ENCODE peak calls at places on chromosomes 7 and 10, in six cellular contexts. One of them, this sample, is unnamed.

GRCh38 chr7:131629203-131629871 is 72.9 kb upstream of the PODXL start:
- DNase-seq in IMR-90: peak; percentile 66
- DNase-seq in sigmoid colon: no peak
- DNase-seq in A549: peak; percentile 65
- DNase-seq in OCI-LY7: no peak
- DNase-seq in cardiac muscle cell: no peak
- DNase-seq in this sample: no peak

GRCh38 chr7:230274-230673 is 37.9 kb downstream of the FAM20C start:
- DNase-seq in cardiac muscle cell: no peak
- DNase-seq in IMR-90: no peak
- DNase-seq in A549: no peak
- DNase-seq in OCI-LY7: no peak
- DNase-seq in sigmoid colon: no peak
- DNase-seq in this sample: no peak

GRCh38 chr7:102063736-102064135 is 222.9 kb upstream of the SH2B2 start:
- DNase-seq in sigmoid colon: peak; percentile 56
- DNase-seq in A549: peak; percentile 60
- DNase-seq in IMR-90: peak; percentile 68
- DNase-seq in OCI-LY7: no peak
- DNase-seq in cardiac muscle cell: peak; percentile 38
- DNase-seq in this sample: peak; percentile 91

GRCh38 chr7:3607847-3608246 is 306.8 kb downstream of the SDK1 start:
- DNase-seq in cardiac muscle cell: no peak
- DNase-seq in A549: no peak
- DNase-seq in sigmoid colon: no peak
- DNase-seq in OCI-LY7: no peak
- DNase-seq in IMR-90: no peak
- DNase-seq in this sample: no peak

GRCh38 chr10:73968101-73968515 is 29.8 kb upstream of the VCL start:
- DNase-seq in IMR-90: no peak
- DNase-seq in sigmoid colon: no peak
- DNase-seq in A549: no peak
- DNase-seq in cardiac muscle cell: peak; percentile 44
- DNase-seq in OCI-LY7: no peak
- DNase-seq in this sample: no peak

GRCh38 chr10:102004376-102004775 is 51.6 kb downstream of the ARMH3 start:
- DNase-seq in IMR-90: peak; percentile 77
- DNase-seq in sigmoid colon: no peak
- DNase-seq in A549: no peak
- DNase-seq in OCI-LY7: no peak
- DNase-seq in cardiac muscle cell: no peak
- DNase-seq in this sample: no peak

GRCh38 chr7:99324966-99325596 is 617 bp upstream of the ARPC1A start:
- DNase-seq in cardiac muscle cell: no peak
- DNase-seq in sigmoid colon: no peak
- DNase-seq in OCI-LY7: no peak
- DNase-seq in IMR-90: no peak
- DNase-seq in A549: no peak
- DNase-seq in this sample: no peak

GRCh38 chr10:91378061-91378460 is 32.1 kb upstream of the HECTD2 start:
- DNase-seq in IMR-90: peak; percentile 13
- DNase-seq in OCI-LY7: no peak
- DNase-seq in sigmoid colon: no peak
- DNase-seq in A549: no peak
- DNase-seq in cardiac muscle cell: no peak
- DNase-seq in this sample: peak; percentile 47

GRCh38 chr7:151754142-151754590 is 122.7 kb downstream of the PRKAG2 start:
- DNase-seq in IMR-90: peak; percentile 99
- DNase-seq in cardiac muscle cell: peak; percentile 92
- DNase-seq in A549: peak; percentile 98
- DNase-seq in sigmoid colon: peak; percentile 91
- DNase-seq in OCI-LY7: peak; percentile 66
- DNase-seq in this sample: peak; percentile 97

GRCh38 chr10:25522946-25523608 is 348.3 kb downstream of the GPR158 start:
- DNase-seq in cardiac muscle cell: peak; percentile 17
- DNase-seq in IMR-90: no peak
- DNase-seq in OCI-LY7: no peak
- DNase-seq in A549: no peak
- DNase-seq in sigmoid colon: no peak
- DNase-seq in this sample: peak; percentile 22

GRCh38 chr7:27605689-27606269 is 56.9 kb downstream of the HIBADH start:
- DNase-seq in IMR-90: peak; percentile 52
- DNase-seq in cardiac muscle cell: peak; percentile 17
- DNase-seq in OCI-LY7: peak; percentile 28
- DNase-seq in A549: peak; percentile 22
- DNase-seq in sigmoid colon: no peak
- DNase-seq in this sample: no peak

GRCh38 chr10:60964257-60965235 is 20.6 kb upstream of the RHOBTB1 start:
- DNase-seq in cardiac muscle cell: peak; percentile 77
- DNase-seq in OCI-LY7: peak; percentile 60
- DNase-seq in A549: peak; percentile 65
- DNase-seq in sigmoid colon: peak; percentile 91
- DNase-seq in IMR-90: peak; percentile 91
- DNase-seq in this sample: peak; percentile 88

GRCh38 chr7:54955296-54955695 is 63.5 kb upstream of the EGFR start:
- DNase-seq in sigmoid colon: no peak
- DNase-seq in IMR-90: no peak
- DNase-seq in cardiac muscle cell: no peak
- DNase-seq in A549: no peak
- DNase-seq in OCI-LY7: no peak
- DNase-seq in this sample: no peak

GRCh38 chr7:141979611-141980010 is 6.0 kb upstream of the TAS2R38 start:
- DNase-seq in sigmoid colon: no peak
- DNase-seq in IMR-90: no peak
- DNase-seq in OCI-LY7: peak; percentile 29
- DNase-seq in A549: no peak
- DNase-seq in cardiac muscle cell: no peak
- DNase-seq in this sample: no peak

GRCh38 chr10:122464575-122464974 is 3.2 kb downstream of the HTRA1 start:
- DNase-seq in IMR-90: no peak
- DNase-seq in A549: no peak
- DNase-seq in cardiac muscle cell: no peak
- DNase-seq in sigmoid colon: no peak
- DNase-seq in OCI-LY7: no peak
- DNase-seq in this sample: no peak

GRCh38 chr7:152672626-152673025 is 3.3 kb downstream of the XRCC2 start:
- DNase-seq in OCI-LY7: no peak
- DNase-seq in A549: no peak
- DNase-seq in cardiac muscle cell: no peak
- DNase-seq in IMR-90: no peak
- DNase-seq in sigmoid colon: no peak
- DNase-seq in this sample: no peak

GRCh38 chr7:102431617-102432298 is 1.6 kb upstream of the ORAI2 start:
- DNase-seq in A549: no peak
- DNase-seq in cardiac muscle cell: peak; percentile 19
- DNase-seq in OCI-LY7: peak; percentile 84
- DNase-seq in sigmoid colon: no peak
- DNase-seq in IMR-90: no peak
- DNase-seq in this sample: no peak

GRCh38 chr10:13087986-13088618 is 11.9 kb upstream of the OPTN start:
- DNase-seq in A549: peak; percentile 38
- DNase-seq in cardiac muscle cell: no peak
- DNase-seq in OCI-LY7: no peak
- DNase-seq in sigmoid colon: no peak
- DNase-seq in IMR-90: peak; percentile 90
- DNase-seq in this sample: peak; percentile 83

GRCh38 chr7:154953006-154953684 is 49.8 kb downstream of the PAXIP1 start:
- DNase-seq in OCI-LY7: peak; percentile 58
- DNase-seq in IMR-90: peak; percentile 29
- DNase-seq in sigmoid colon: no peak
- DNase-seq in cardiac muscle cell: peak; percentile 66
- DNase-seq in A549: peak; percentile 27
- DNase-seq in this sample: peak; percentile 9

GRCh38 chr10:21441625-21442024 is 83.9 kb downstream of the SKIDA1 start:
- DNase-seq in cardiac muscle cell: no peak
- DNase-seq in sigmoid colon: no peak
- DNase-seq in OCI-LY7: no peak
- DNase-seq in A549: no peak
- DNase-seq in IMR-90: no peak
- DNase-seq in this sample: no peak

GRCh38 chr7:92904292-92905131 is 68.1 kb upstream of the CDK6 start:
- DNase-seq in OCI-LY7: no peak
- DNase-seq in cardiac muscle cell: no peak
- DNase-seq in A549: no peak
- DNase-seq in sigmoid colon: no peak
- DNase-seq in IMR-90: peak; percentile 97
- DNase-seq in this sample: peak; percentile 98

GRCh38 chr10:15526754-15527153 is 155.7 kb upstream of the FAM171A1 start:
- DNase-seq in OCI-LY7: no peak
- DNase-seq in cardiac muscle cell: no peak
- DNase-seq in sigmoid colon: no peak
- DNase-seq in IMR-90: no peak
- DNase-seq in A549: no peak
- DNase-seq in this sample: no peak

GRCh38 chr7:16083931-16084330 is 337.4 kb downstream of the CRPPA start:
- DNase-seq in sigmoid colon: no peak
- DNase-seq in IMR-90: peak; percentile 9
- DNase-seq in A549: peak; percentile 31
- DNase-seq in cardiac muscle cell: no peak
- DNase-seq in OCI-LY7: no peak
- DNase-seq in this sample: peak; percentile 49

GRCh38 chr10:31959461-31960173 is 31.0 kb upstream of the ARHGAP12 start:
- DNase-seq in OCI-LY7: no peak
- DNase-seq in sigmoid colon: no peak
- DNase-seq in IMR-90: no peak
- DNase-seq in A549: no peak
- DNase-seq in cardiac muscle cell: no peak
- DNase-seq in this sample: no peak

GRCh38 chr10:31956200-31956946 is 27.7 kb upstream of the ARHGAP12 start:
- DNase-seq in OCI-LY7: no peak
- DNase-seq in cardiac muscle cell: no peak
- DNase-seq in sigmoid colon: no peak
- DNase-seq in IMR-90: no peak
- DNase-seq in A549: no peak
- DNase-seq in this sample: no peak

GRCh38 chr10:31961675-31962074 is 33.0 kb upstream of the ARHGAP12 start:
- DNase-seq in OCI-LY7: no peak
- DNase-seq in cardiac muscle cell: no peak
- DNase-seq in A549: peak; percentile 33
- DNase-seq in IMR-90: peak; percentile 64
- DNase-seq in sigmoid colon: no peak
- DNase-seq in this sample: peak; percentile 98

GRCh38 chr10:31961264-31961663 is 32.6 kb upstream of the ARHGAP12 start:
- DNase-seq in IMR-90: no peak
- DNase-seq in sigmoid colon: no peak
- DNase-seq in A549: no peak
- DNase-seq in cardiac muscle cell: no peak
- DNase-seq in OCI-LY7: no peak
- DNase-seq in this sample: no peak

DNA sequence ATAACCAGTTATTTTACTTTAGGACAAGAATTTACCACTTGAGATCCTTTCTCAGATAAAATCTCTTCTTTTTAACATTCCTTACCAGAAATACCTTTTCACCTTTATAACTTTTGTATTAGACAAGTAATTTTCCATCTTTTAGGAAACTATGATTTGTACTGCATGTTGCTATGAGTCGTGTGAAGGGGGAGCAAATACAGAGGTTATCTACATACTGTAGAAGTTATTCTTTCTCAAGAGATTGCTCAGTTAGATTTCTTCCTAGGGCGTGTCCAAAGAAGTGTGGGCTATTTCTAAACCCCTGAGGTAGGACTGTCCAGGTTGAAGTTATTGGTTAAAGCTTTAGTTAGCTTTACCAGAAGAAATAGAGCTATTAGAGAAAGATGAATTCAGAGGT is 30.2 kb upstream of the ARHGAP12 start:
- DNase-seq in A549: no peak
- DNase-seq in OCI-LY7: no peak
- DNase-seq in sigmoid colon: no peak
- DNase-seq in cardiac muscle cell: no peak
- DNase-seq in IMR-90: no peak
- DNase-seq in this sample: no peak
- H3K4me1 ChIP-seq in A549: peaks cover 24% of the 10 kb centered on the region
- H3K4me1 ChIP-seq in OCI-LY7: no peaks in the 10 kb centered on the region
- H3K4me1 ChIP-seq in sigmoid colon: no peaks in the 10 kb centered on the region
- H3K4me1 ChIP-seq in cardiac muscle cell: no peaks in the 10 kb centered on the region
- H3K4me1 ChIP-seq in IMR-90: no peaks in the 10 kb centered on the region
- H3K4me1 ChIP-seq in this sample: peaks cover 26% of the 10 kb centered on the region

GRCh38 chr7:47036909-47037308 is 545.0 kb downstream of the TNS3 start:
- DNase-seq in sigmoid colon: no peak
- DNase-seq in IMR-90: no peak
- DNase-seq in cardiac muscle cell: no peak
- DNase-seq in OCI-LY7: no peak
- DNase-seq in A549: no peak
- DNase-seq in this sample: no peak
- H3K27ac ChIP-seq in sigmoid colon: no peak overlapping the region
- H3K27ac ChIP-seq in IMR-90: no peak overlapping the region
- H3K27ac ChIP-seq in cardiac muscle cell: no peak overlapping the region
- H3K27ac ChIP-seq in OCI-LY7: no peak overlapping the region
- H3K27ac ChIP-seq in A549: no peak overlapping the region
- H3K27ac ChIP-seq in this sample: no peak overlapping the region

GRCh38 chr7:13278020-13278419 is 590.6 kb downstream of the ARL4A start:
- DNase-seq in cardiac muscle cell: no peak
- DNase-seq in OCI-LY7: no peak
- DNase-seq in sigmoid colon: no peak
- DNase-seq in A549: no peak
- DNase-seq in IMR-90: no peak
- DNase-seq in this sample: no peak

GRCh38 chr7:13282377-13282980 is 595.0 kb downstream of the ARL4A start:
- DNase-seq in sigmoid colon: no peak
- DNase-seq in OCI-LY7: peak; percentile 4
- DNase-seq in A549: no peak
- DNase-seq in IMR-90: peak; percentile 54
- DNase-seq in cardiac muscle cell: peak; percentile 24
- DNase-seq in this sample: no peak

GRCh38 chr7:13279854-13280435 is 592.5 kb downstream of the ARL4A start:
- DNase-seq in IMR-90: peak; percentile 10
- DNase-seq in A549: no peak
- DNase-seq in OCI-LY7: peak; percentile 56
- DNase-seq in cardiac muscle cell: peak; percentile 61
- DNase-seq in sigmoid colon: no peak
- DNase-seq in this sample: no peak

DNA sequence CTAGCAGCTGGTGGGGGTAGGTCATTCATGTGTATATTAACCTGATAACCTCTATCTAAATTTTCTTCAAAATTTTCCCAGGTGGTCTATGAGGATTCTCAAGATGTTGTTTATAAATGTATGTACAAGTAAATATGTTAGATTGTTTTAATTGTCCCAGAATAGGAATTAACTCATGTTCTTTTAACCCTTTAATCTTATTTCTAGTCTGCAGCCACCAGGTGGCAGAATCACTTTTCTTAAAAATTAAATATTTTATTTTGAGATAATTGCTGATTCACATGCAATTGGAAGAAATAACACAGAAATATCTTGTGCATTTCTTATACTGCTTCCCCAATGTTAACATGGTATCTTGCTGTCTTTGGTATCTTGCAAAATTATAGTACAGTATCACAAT is 589.5 kb downstream of the ARL4A start:
- DNase-seq in IMR-90: no peak
- DNase-seq in OCI-LY7: peak; percentile 2
- DNase-seq in sigmoid colon: no peak
- DNase-seq in A549: no peak
- DNase-seq in cardiac muscle cell: no peak
- DNase-seq in this sample: no peak
- TF ChIP-seq CTCF in IMR-90: peak; percentile 37
- TF ChIP-seq CTCF in OCI-LY7: peak; percentile 77
- TF ChIP-seq CTCF in sigmoid colon: no peak
- TF ChIP-seq CTCF in A549: peak; percentile 54
- TF ChIP-seq CTCF in cardiac muscle cell: peak; percentile 30
- TF ChIP-seq CTCF in this sample: peak; percentile 58

GRCh38 chr7:105205592-105206211 is 183.0 kb downstream of the SRPK2 start:
- DNase-seq in A549: no peak
- DNase-seq in IMR-90: no peak
- DNase-seq in OCI-LY7: no peak
- DNase-seq in cardiac muscle cell: no peak
- DNase-seq in sigmoid colon: no peak
- DNase-seq in this sample: no peak
- H3K4me1 ChIP-seq in A549: peaks cover 5% of the 10 kb centered on the region
- H3K4me1 ChIP-seq in IMR-90: peaks cover 3% of the 10 kb centered on the region
- H3K4me1 ChIP-seq in OCI-LY7: no peaks in the 10 kb centered on the region
- H3K4me1 ChIP-seq in cardiac muscle cell: peaks cover 4% of the 10 kb centered on the region
- H3K4me1 ChIP-seq in sigmoid colon: peaks cover 31% of the 10 kb centered on the region
- H3K4me1 ChIP-seq in this sample: peaks cover 5% of the 10 kb centered on the region

This sample was measured in foreskin keratinocyte.